ENCODE peak calls at places on chromosomes 6 and 20, in ten cellular contexts. P, Y, X, S, N, T, H, K, B and Q are unnamed samples.

GRCh38 chr20:38674178-38675133 is 49.8 kb upstream of the SLC32A1 start:
- DNase-seq in P (peak), Y (peak), X (no peak), S (peak), N (peak), T (no peak), H (peak), K (no peak), B (peak), Q (no peak)

GRCh38 chr20:41123636-41124035 is 13.7 kb upstream of the PLCG1 start:
- DNase-seq in P (no peak), Y (no peak), X (no peak), S (no peak), N (no peak), T (no peak), H (no peak), K (no peak), B (no peak), Q (no peak)

GRCh38 chr6:43086022-43086658 is 10.0 kb downstream of the PTK7 start:
- DNase-seq in P (no peak), Y (no peak), X (no peak), S (no peak), N (no peak), T (no peak), H (no peak), K (no peak), B (no peak), Q (no peak)

GRCh38 chr6:107564223-107564855 is 74.4 kb downstream of the SOBP start:
- DNase-seq in P (no peak), Y (no peak), X (no peak), S (no peak), N (no peak), T (no peak), H (no peak), K (no peak), B (no peak), Q (no peak)

GRCh38 chr6:47403801-47404200 is 73.8 kb upstream of the CD2AP start:
- DNase-seq in P (no peak), Y (no peak), X (no peak), S (peak), N (no peak), T (no peak), H (no peak), K (no peak), B (no peak), Q (no peak)

GRCh38 chr6:108492131-108492766 is 68.5 kb upstream of the FOXO3 start:
- DNase-seq in P (peak), Y (peak), X (peak), S (peak), N (peak), T (no peak), H (peak), K (peak), B (peak), Q (peak)

GRCh38 chr6:15616266-15616665 is 46.6 kb downstream of the DTNBP1 start:
- DNase-seq in P (no peak), Y (no peak), X (no peak), S (peak), N (no peak), T (no peak), H (no peak), K (no peak), B (no peak), Q (no peak)

GRCh38 chr6:161076211-161076677 is 84.7 kb downstream of the MAP3K4 start:
- DNase-seq in P (no peak), Y (no peak), X (no peak), S (no peak), N (peak), T (no peak), H (peak), K (no peak), B (peak), Q (no peak)

GRCh38 chr6:33849500-33850075 is 45.8 kb upstream of the MLN start:
- DNase-seq in P (no peak), Y (no peak), X (no peak), S (no peak), N (no peak), T (no peak), H (no peak), K (no peak), B (no peak), Q (no peak)

GRCh38 chr20:6769953-6770831 is 2.7 kb downstream of the BMP2 start:
- DNase-seq in P (peak), Y (peak), X (no peak), S (peak), N (peak), T (no peak), H (peak), K (no peak), B (no peak), Q (no peak)

GRCh38 chr6:111873178-111874029 is at the start of gene FYN:
- DNase-seq in P (peak), Y (peak), X (peak), S (peak), N (peak), T (peak), H (peak), K (peak), B (peak), Q (peak)

GRCh38 chr6:149060300-149060984 is 257.1 kb upstream of the TAB2 start:
- DNase-seq in P (no peak), Y (no peak), X (no peak), S (peak), N (no peak), T (no peak), H (no peak), K (no peak), B (peak), Q (no peak)

GRCh38 chr20:36407196-36407733 is 101.1 kb downstream of the DLGAP4 start:
- DNase-seq in P (no peak), Y (peak), X (no peak), S (no peak), N (no peak), T (no peak), H (no peak), K (no peak), B (no peak), Q (no peak)

GRCh38 chr6:3551716-3552511 is 95.1 kb upstream of the SLC22A23 start:
- DNase-seq in P (no peak), Y (no peak), X (no peak), S (no peak), N (no peak), T (no peak), H (no peak), K (no peak), B (no peak), Q (no peak)

GRCh38 chr6:28580484-28580883 is 54.8 kb downstream of the GPX5 start:
- DNase-seq in P (no peak), Y (peak), X (no peak), S (no peak), N (no peak), T (no peak), H (no peak), K (no peak), B (no peak), Q (no peak)

GRCh38 chr20:7031222-7031621 is 263.7 kb downstream of the BMP2 start:
- DNase-seq in P (no peak), Y (peak), X (no peak), S (no peak), N (no peak), T (no peak), H (no peak), K (no peak), B (no peak), Q (no peak)

GRCh38 chr20:34703573-34704176 is 469 bp upstream of the TP53INP2 start:
- DNase-seq in P (peak), Y (peak), X (no peak), S (peak), N (peak), T (no peak), H (peak), K (no peak), B (peak), Q (no peak)

GRCh38 chr20:49914310-49915117 is 815 bp downstream of the SPATA2 start:
- DNase-seq in P (no peak), Y (no peak), X (no peak), S (peak), N (no peak), T (no peak), H (no peak), K (no peak), B (no peak), Q (no peak)

GRCh38 chr6:19669206-19669605 is 168.0 kb upstream of the ID4 start:
- DNase-seq in P (no peak), Y (peak), X (no peak), S (no peak), N (no peak), T (peak), H (no peak), K (peak), B (no peak), Q (no peak)

GRCh38 chr20:63090682-63091571 is 84.2 kb upstream of the BHLHE23 start:
- DNase-seq in P (no peak), Y (no peak), X (no peak), S (no peak), N (no peak), T (no peak), H (peak), K (no peak), B (no peak), Q (no peak)

GRCh38 chr6:162100091-162100490 is 627.5 kb downstream of the PRKN start:
- DNase-seq in P (no peak), Y (no peak), X (no peak), S (no peak), N (no peak), T (no peak), H (no peak), K (no peak), B (no peak), Q (no peak)

GRCh38 chr20:51608060-51608459 is 65.5 kb upstream of the NFATC2 start:
- DNase-seq in P (no peak), Y (no peak), X (no peak), S (no peak), N (no peak), T (no peak), H (no peak), K (no peak), B (no peak), Q (no peak)

GRCh38 chr20:31517373-31517772 is 3.1 kb downstream of the HM13 start:
- DNase-seq in P (peak), Y (peak), X (peak), S (peak), N (no peak), T (no peak), H (peak), K (peak), B (no peak), Q (peak)

GRCh38 chr20:47669489-47669888 is 115.8 kb downstream of the SULF2 start:
- DNase-seq in P (no peak), Y (no peak), X (no peak), S (no peak), N (no peak), T (no peak), H (no peak), K (no peak), B (no peak), Q (no peak)

GRCh38 chr20:47669927-47670890 is 115.1 kb downstream of the SULF2 start:
- DNase-seq in P (no peak), Y (no peak), X (no peak), S (no peak), N (no peak), T (no peak), H (no peak), K (no peak), B (no peak), Q (no peak)

GRCh38 chr20:47669157-47669425 is 116.2 kb downstream of the SULF2 start:
- DNase-seq in P (no peak), Y (no peak), X (no peak), S (no peak), N (no peak), T (no peak), H (no peak), K (no peak), B (no peak), Q (no peak)

GRCh38 chr20:47672166-47672565 is 113.1 kb downstream of the SULF2 start:
- DNase-seq in P (no peak), Y (no peak), X (no peak), S (no peak), N (no peak), T (no peak), H (no peak), K (no peak), B (no peak), Q (no peak)

GRCh38 chr20:47670913-47671312 is 114.4 kb downstream of the SULF2 start:
- DNase-seq in P (no peak), Y (no peak), X (no peak), S (no peak), N (peak), T (no peak), H (no peak), K (no peak), B (no peak), Q (no peak)
- H3K4me3 ChIP-seq in P (no peak), Y (no peak), X (no peak), S (no peak), N (no peak), T (no peak), H (no peak), K (no peak), B (no peak), Q (no peak)

GRCh38 chr6:126102358-126102757 is 116.0 kb downstream of the TRMT11 start:
- DNase-seq in P (no peak), Y (no peak), X (no peak), S (no peak), N (no peak), T (no peak), H (no peak), K (no peak), B (no peak), Q (no peak)
- H3K4me3 ChIP-seq in P (no peak), Y (no peak), X (no peak), S (no peak), N (no peak), T (no peak), H (no peak), K (no peak), B (no peak), Q (no peak)

GRCh38 chr6:50826037-50826761 is 7.5 kb downstream of the TFAP2B start:
- DNase-seq in P (no peak), Y (no peak), X (no peak), S (no peak), N (no peak), T (no peak), H (no peak), K (no peak), B (no peak), Q (no peak)
- H3K4me3 ChIP-seq in P (no peak), Y (no peak), X (no peak), S (no peak), N (no peak), T (no peak), H (no peak), K (no peak), B (no peak), Q (no peak)

GRCh38 chr6:6393069-6393529 is 72.6 kb upstream of the F13A1 start:
- DNase-seq in P (no peak), Y (no peak), X (no peak), S (no peak), N (no peak), T (no peak), H (no peak), K (no peak), B (no peak), Q (no peak)
- H3K4me3 ChIP-seq in P (no peak), Y (no peak), X (no peak), S (no peak), N (no peak), T (no peak), H (no peak), K (no peak), B (no peak), Q (no peak)

GRCh38 chr6:14210077-14210476 is 92.5 kb downstream of the CD83 start:
- DNase-seq in P (no peak), Y (no peak), X (no peak), S (no peak), N (no peak), T (no peak), H (no peak), K (no peak), B (no peak), Q (no peak)
- H3K4me3 ChIP-seq in P (peak), Y (no peak), X (no peak), S (no peak), N (no peak), T (no peak), H (no peak), K (no peak), B (no peak), Q (no peak)

GRCh38 chr6:163861627-163862026 is 447.1 kb downstream of the QKI start:
- DNase-seq in P (no peak), Y (no peak), X (no peak), S (no peak), N (no peak), T (no peak), H (no peak), K (no peak), B (no peak), Q (no peak)

GRCh38 chr6:163865380-163865779 is 450.9 kb downstream of the QKI start:
- DNase-seq in P (no peak), Y (no peak), X (no peak), S (no peak), N (no peak), T (no peak), H (no peak), K (no peak), B (no peak), Q (no peak)

GRCh38 chr6:163863565-163863964 is 449.0 kb downstream of the QKI start:
- DNase-seq in P (no peak), Y (no peak), X (no peak), S (no peak), N (no peak), T (no peak), H (no peak), K (no peak), B (no peak), Q (no peak)

GRCh38 chr6:163866192-163866591 is 451.7 kb downstream of the QKI start:
- DNase-seq in P (no peak), Y (no peak), X (no peak), S (no peak), N (peak), T (no peak), H (no peak), K (no peak), B (no peak), Q (no peak)

GRCh38 chr6:163860194-163861081 is 445.9 kb downstream of the QKI start:
- DNase-seq in P (no peak), Y (peak), X (no peak), S (no peak), N (peak), T (peak), H (no peak), K (peak), B (no peak), Q (peak)
- H3K4me3 ChIP-seq in P (no peak), Y (no peak), X (no peak), S (no peak), N (no peak), T (peak), H (no peak), K (no peak), B (no peak), Q (peak)